ENCODE peak calls at places on chromosomes 12 and 14, in six cellular contexts. G, K, P, W, L and A are unnamed samples.

GRCh38 chr14:66383771-66384170 is 102.4 kb upstream of the CCDC196 start:
- DNase-seq in G (no peak), L (no peak), P (no peak), K (no peak), W (no peak), A (no peak)

GRCh38 chr14:95102678-95103039 is 54.7 kb downstream of the DICER1 start:
- DNase-seq in W (no peak), P (no peak), G (no peak), L (no peak), K (no peak), A (no peak)

GRCh38 chr12:124946440-124946793 is 32.0 kb upstream of the UBC start:
- DNase-seq in K (no peak), L (no peak), G (no peak), W (no peak), P (no peak), A (no peak)

GRCh38 chr12:105706321-105706972 is 376.0 kb downstream of the C12orf75 start:
- DNase-seq in G (no peak), P (no peak), K (peak), L (peak), W (no peak), A (no peak)

GRCh38 chr12:38907171-38907923 is 2.0 kb upstream of the CPNE8 start:
- DNase-seq in K (no peak), L (no peak), W (no peak), G (no peak), P (no peak), A (no peak)

GRCh38 chr14:23364604-23365352 is at the start of gene EFS:
- DNase-seq in L (no peak), W (no peak), P (no peak), K (peak), G (no peak), A (peak)

GRCh38 chr12:104763163-104763805 is 194.8 kb downstream of the SLC41A2 start:
- DNase-seq in K (no peak), W (no peak), G (no peak), P (no peak), L (no peak), A (no peak)

GRCh38 chr12:39467432-39467870 is 24.5 kb upstream of the KIF21A start:
- DNase-seq in P (no peak), K (no peak), G (no peak), L (no peak), W (no peak), A (no peak)

GRCh38 chr14:99128185-99128584 is 143.8 kb downstream of the BCL11B start:
- DNase-seq in G (no peak), K (no peak), W (no peak), L (no peak), P (no peak), A (no peak)

GRCh38 chr12:25323774-25324086 is 73.0 kb upstream of the KRAS start:
- DNase-seq in G (no peak), K (no peak), L (no peak), P (no peak), W (no peak), A (no peak)

GRCh38 chr14:76351941-76352340 is 24.0 kb upstream of the ESRRB start:
- DNase-seq in W (no peak), G (no peak), L (no peak), K (no peak), P (no peak), A (no peak)

GRCh38 chr12:118060301-118061010 is 523 bp downstream of the WSB2 start:
- DNase-seq in K (peak), G (no peak), L (peak), P (no peak), W (peak), A (peak)

GRCh38 chr14:22456421-22456820 is 132.6 kb downstream of the DAD1 start:
- DNase-seq in K (no peak), W (no peak), P (no peak), L (no peak), G (no peak), A (no peak)

GRCh38 chr14:63938198-63939005 is 85.6 kb downstream of the SYNE2 start:
- DNase-seq in W (no peak), P (no peak), G (no peak), K (no peak), L (no peak), A (no peak)

GRCh38 chr14:102317564-102318248 is 1.8 kb upstream of the ZNF839 start:
- DNase-seq in G (peak), P (peak), K (no peak), W (no peak), L (peak), A (peak)

GRCh38 chr12:96195845-96196451 is 1.8 kb downstream of the ELK3 start:
- DNase-seq in L (peak), K (peak), P (no peak), G (peak), W (no peak), A (no peak)

GRCh38 chr14:56120091-56120632 is 2.0 kb downstream of the PELI2 start:
- DNase-seq in W (no peak), G (no peak), K (no peak), L (peak), P (no peak), A (no peak)

GRCh38 chr12:119693006-119693405 is 25.1 kb downstream of the PRKAB1 start:
- DNase-seq in G (no peak), K (no peak), P (no peak), W (no peak), L (peak), A (no peak)

GRCh38 chr14:32594766-32595165 is 265.7 kb downstream of the AKAP6 start:
- DNase-seq in L (no peak), W (no peak), G (no peak), P (no peak), K (no peak), A (no peak)

GRCh38 chr14:91092095-91092494 is 21.8 kb upstream of the DGLUCY start:
- DNase-seq in G (no peak), K (no peak), P (no peak), W (no peak), L (no peak), A (no peak)

GRCh38 chr14:22650960-22651521 is 6.9 kb upstream of the OR6J1 start:
- DNase-seq in G (peak), K (no peak), W (no peak), P (no peak), L (no peak), A (no peak)

GRCh38 chr12:51531982-51532497 is 59.0 kb upstream of the SCN8A start:
- DNase-seq in W (peak), K (peak), L (peak), G (peak), P (peak), A (peak)

GRCh38 chr12:120468846-120469449 is 600 bp downstream of the SRSF9 start:
- DNase-seq in W (no peak), P (no peak), K (peak), L (peak), G (peak), A (peak)

GRCh38 chr12:42730286-42730685 is 140.7 kb upstream of the PRICKLE1 start:
- DNase-seq in L (no peak), P (no peak), G (no peak), K (no peak), W (no peak), A (no peak)

GRCh38 chr14:43692706-43693105 is 814.4 kb downstream of the FSCB start:
- DNase-seq in G (no peak), L (no peak), P (no peak), W (no peak), K (no peak), A (no peak)

GRCh38 chr14:24315807-24316596 is 4.7 kb downstream of the LTB4R start:
- DNase-seq in K (peak), L (peak), P (peak), G (no peak), W (no peak), A (peak)

GRCh38 chr14:31080060-31080459 is 53.9 kb upstream of the STRN3 start:
- DNase-seq in G (peak), W (no peak), K (no peak), P (no peak), L (no peak), A (no peak)

GRCh38 chr14:91378945-91379932 is 38.4 kb downstream of the CCDC88C start:
- DNase-seq in L (no peak), G (no peak), P (peak), W (no peak), K (no peak), A (no peak)

GRCh38 chr14:22291406-22291805 is 297.6 kb downstream of the DAD1 start:
- DNase-seq in P (no peak), W (no peak), L (no peak), K (no peak), G (no peak), A (no peak)

GRCh38 chr12:64373204-64373603 is 17.4 kb downstream of the C12orf56 start:
- DNase-seq in K (no peak), W (no peak), P (no peak), L (no peak), G (peak), A (no peak)

GRCh38 chr12:108633534-108634224 is at the start of gene SELPLG:
- DNase-seq in G (no peak), K (peak), W (no peak), L (no peak), P (no peak), A (peak)

GRCh38 chr14:99593971-99594841 is 9.8 kb downstream of the CCDC85C start:
- DNase-seq in G (no peak), K (no peak), W (no peak), L (no peak), P (no peak), A (no peak)

GRCh38 chr12:72295744-72296143 is 23.6 kb downstream of the TRHDE start:
- DNase-seq in W (no peak), G (no peak), K (no peak), P (no peak), L (no peak), A (no peak)

GRCh38 chr12:87136330-87136976 is 880.3 kb upstream of the MGAT4C start:
- DNase-seq in G (peak), L (no peak), P (no peak), K (no peak), W (no peak), A (no peak)

GRCh38 chr12:29283969-29284368 is 97.0 kb downstream of the ERGIC2 start:
- DNase-seq in K (no peak), W (no peak), P (no peak), L (no peak), G (no peak), A (no peak)

GRCh38 chr12:124928095-124928911 is 13.9 kb upstream of the UBC start:
- DNase-seq in W (peak), K (peak), L (peak), P (no peak), G (peak), A (peak)

GRCh38 chr14:69711065-69711464 is 55.9 kb upstream of the SRSF5 start:
- DNase-seq in W (no peak), K (peak), P (no peak), G (no peak), L (no peak), A (peak)

DNA sequence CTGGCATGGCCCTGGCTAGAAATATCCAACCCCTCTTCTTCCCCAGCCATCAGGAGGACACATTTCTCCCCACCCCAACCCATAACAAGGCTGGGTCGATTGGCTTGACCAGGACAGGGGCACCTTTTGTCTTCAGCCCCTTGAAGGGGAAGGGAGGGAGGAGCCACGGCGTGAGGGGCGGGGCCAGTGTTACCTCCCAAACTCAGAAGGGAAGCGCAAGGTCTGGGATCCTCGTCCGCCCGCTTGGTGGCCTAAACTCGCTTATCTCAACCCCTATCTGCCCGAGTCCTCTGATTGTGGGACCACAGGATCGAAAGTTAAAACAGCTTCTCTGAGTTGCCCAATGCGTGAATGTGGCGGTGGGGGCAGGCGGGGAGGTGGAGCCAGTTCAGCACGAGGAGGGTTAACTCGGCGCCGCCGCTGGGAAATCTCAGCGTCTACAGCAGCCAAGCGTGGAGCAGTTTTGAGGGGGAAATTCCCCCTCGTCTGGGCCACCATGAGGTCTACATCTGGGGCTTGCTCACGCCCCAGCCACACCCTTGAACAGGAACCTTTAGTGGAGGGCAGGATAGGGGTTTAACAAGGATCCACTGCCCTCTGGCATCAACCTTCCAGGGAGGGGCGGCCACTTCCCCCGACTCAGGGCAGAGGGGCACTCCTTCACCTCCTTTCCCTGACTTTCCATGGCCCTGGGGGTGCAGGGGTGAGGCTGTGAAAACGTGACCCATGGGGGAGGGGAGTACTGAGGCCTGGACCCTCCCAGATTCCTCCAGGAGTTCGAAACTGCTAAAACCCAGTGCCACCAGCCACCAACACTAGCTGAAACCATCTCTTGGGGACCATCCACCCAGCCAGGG is 745 bp downstream of the STAT6 start:
- DNase-seq in G (peak), L (peak), K (peak), P (peak), W (no peak), A (peak)
- TF ChIP-seq POLR2A in G (peak), L (no peak), K (peak), P (peak), W (no peak), A (peak)

GRCh38 chr12:89516633-89517032 is 8.0 kb downstream of the GALNT4 start:
- DNase-seq in G (no peak), L (no peak), P (no peak), W (no peak), K (no peak), A (no peak)
- TF ChIP-seq CTCF in G (no peak), L (no peak), P (no peak), W (no peak), K (no peak), A (no peak)

GRCh38 chr14:93980464-93981201 is 4.3 kb upstream of the ASB2 start:
- DNase-seq in L (no peak), G (no peak), K (no peak), W (no peak), P (no peak), A (peak)

GRCh38 chr14:93984070-93984469 is 7.7 kb upstream of the ASB2 start:
- DNase-seq in K (no peak), G (no peak), P (no peak), L (no peak), W (no peak), A (no peak)

GRCh38 chr14:93981316-93981715 is 4.9 kb upstream of the ASB2 start:
- DNase-seq in G (no peak), P (no peak), W (no peak), L (no peak), K (no peak), A (no peak)

GRCh38 chr14:93981874-93982683 is 5.7 kb upstream of the ASB2 start:
- DNase-seq in L (no peak), K (no peak), W (no peak), G (no peak), P (no peak), A (no peak)

GRCh38 chr14:93982684-93983007 is 6.3 kb upstream of the ASB2 start:
- DNase-seq in G (no peak), P (no peak), L (no peak), K (no peak), W (no peak), A (no peak)
- TF ChIP-seq POLR2A in G (no peak), P (no peak), L (no peak), K (no peak), W (no peak), A (no peak)

GRCh38 chr12:93244514-93245077 is 133.1 kb upstream of the NUDT4 start:
- DNase-seq in W (no peak), K (no peak), G (no peak), P (no peak), L (no peak), A (no peak)

GRCh38 chr12:93245543-93245942 is 132.2 kb upstream of the NUDT4 start:
- DNase-seq in G (no peak), P (no peak), W (no peak), L (no peak), K (no peak), A (no peak)

GRCh38 chr12:93243689-93244513 is 133.8 kb upstream of the NUDT4 start:
- DNase-seq in G (peak), W (no peak), L (peak), K (no peak), P (peak), A (no peak)

GRCh38 chr12:93243382-93243688 is 134.4 kb upstream of the NUDT4 start:
- DNase-seq in G (no peak), K (no peak), L (no peak), W (no peak), P (no peak), A (no peak)

DNA sequence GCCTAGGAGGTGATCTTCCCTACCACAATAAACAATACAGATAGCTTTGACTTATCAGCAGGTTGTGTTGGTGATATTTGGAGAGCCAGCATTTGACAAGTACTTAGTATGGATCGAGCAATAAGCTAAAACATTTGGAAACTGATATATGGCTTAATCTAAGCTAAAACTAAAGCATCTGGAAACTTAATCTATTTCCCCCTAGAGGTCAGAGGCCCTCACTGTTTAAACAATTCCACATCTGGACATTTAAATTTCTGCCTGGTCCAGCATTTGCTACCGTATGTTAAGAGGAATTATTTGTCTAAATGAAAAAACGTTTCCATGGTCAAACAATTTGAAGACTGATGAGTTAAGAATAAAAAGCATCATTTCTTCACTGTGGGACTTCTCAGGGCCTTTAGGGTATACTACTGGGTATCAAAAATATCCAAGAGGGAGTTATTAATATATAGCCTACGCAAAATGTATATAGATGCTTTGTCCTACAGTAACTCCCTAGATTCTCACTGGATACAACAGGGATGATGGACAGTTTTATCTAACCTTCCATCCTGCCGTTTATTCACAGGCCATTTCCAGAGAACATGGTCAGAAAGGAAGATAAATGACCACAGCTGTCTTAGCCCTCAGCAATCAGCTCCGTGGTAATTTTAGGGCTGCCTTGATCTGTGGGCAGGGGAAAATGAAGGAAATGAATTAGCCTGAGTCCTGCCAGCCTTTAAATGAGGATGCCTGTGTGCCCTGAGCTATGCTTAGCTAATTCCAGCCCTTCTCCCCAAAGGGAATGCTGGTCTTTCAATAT is 135.4 kb upstream of the NUDT4 start:
- DNase-seq in P (no peak), W (no peak), K (no peak), L (no peak), G (no peak), A (no peak)
- TF ChIP-seq CTCF in P (no peak), W (no peak), K (no peak), L (no peak), G (no peak), A (peak)